ENCODE peak calls at places on chromosome 6, in ten cellular contexts. W, L, O, R, Y, V, D, U, H and P are unnamed samples.

GRCh38 chr6:157113389-157113788 is 209.9 kb downstream of the TMEM242 start:
- DNase-seq in D (no peak), O (no peak), R (no peak), V (no peak), Y (no peak), W (no peak), U (no peak), H (no peak), L (no peak), P (no peak)

GRCh38 chr6:6942826-6943225 is 164.9 kb upstream of the RREB1 start:
- DNase-seq in O (peak; percentile 72), W (no peak), R (no peak), D (peak; percentile 78), Y (no peak), L (peak; percentile 82), U (peak; percentile 53), V (peak; percentile 86), H (peak; percentile 26), P (peak; percentile 25)

GRCh38 chr6:135191508-135192255 is 10.6 kb downstream of the MYB start:
- DNase-seq in U (no peak), Y (no peak), W (no peak), R (no peak), D (no peak), L (no peak), V (no peak), H (no peak), O (no peak), P (no peak)

GRCh38 chr6:151589667-151590066 is 95.8 kb downstream of the CCDC170 start:
- DNase-seq in L (no peak), W (no peak), H (no peak), O (no peak), D (no peak), Y (no peak), R (no peak), V (no peak), U (no peak), P (no peak)

GRCh38 chr6:16256781-16257180 is 18.4 kb downstream of the GMPR start:
- DNase-seq in L (no peak), H (no peak), W (no peak), Y (no peak), V (no peak), U (peak; percentile 15), O (no peak), R (no peak), D (no peak), P (no peak)

GRCh38 chr6:40997256-40997957 is 41.6 kb downstream of the UNC5CL start:
- DNase-seq in D (no peak), Y (peak; percentile 73), H (no peak), L (no peak), O (peak; percentile 83), V (peak; percentile 27), U (no peak), R (peak; percentile 24), W (peak; percentile 73), P (peak; percentile 34)

GRCh38 chr6:152316024-152316423 is 321.1 kb downstream of the SYNE1 start:
- DNase-seq in V (peak; percentile 53), R (peak; percentile 36), O (peak; percentile 76), D (peak; percentile 52), Y (peak; percentile 89), W (no peak), U (no peak), H (peak; percentile 69), L (no peak), P (peak; percentile 77)

GRCh38 chr6:119145111-119145510 is 66.6 kb upstream of the FAM184A start:
- DNase-seq in R (no peak), H (no peak), L (no peak), Y (no peak), O (no peak), V (no peak), W (no peak), U (no peak), D (no peak), P (no peak)

GRCh38 chr6:78345882-78346281 is 521.5 kb upstream of the IRAK1BP1 start:
- DNase-seq in D (no peak), U (no peak), V (no peak), H (no peak), W (no peak), Y (no peak), L (no peak), R (no peak), O (no peak), P (no peak)

GRCh38 chr6:20876016-20876415 is 341.8 kb downstream of the CDKAL1 start:
- DNase-seq in L (no peak), U (no peak), Y (peak; percentile 70), H (no peak), V (no peak), D (no peak), W (peak; percentile 8), R (peak; percentile 53), O (peak; percentile 86), P (peak; percentile 79)

GRCh38 chr6:35977308-35977707 is 47.1 kb downstream of the SLC26A8 start:
- DNase-seq in O (no peak), U (no peak), D (no peak), V (no peak), W (no peak), R (no peak), H (no peak), L (no peak), Y (no peak), P (no peak)

GRCh38 chr6:21840428-21840827 is 246.9 kb downstream of the SOX4 start:
- DNase-seq in U (no peak), V (no peak), Y (peak; percentile 27), O (peak; percentile 77), L (no peak), R (peak; percentile 16), D (no peak), H (no peak), W (no peak), P (peak; percentile 19)

GRCh38 chr6:134060491-134061106 is 8.2 kb upstream of the SLC2A12 start:
- DNase-seq in L (no peak), U (no peak), W (no peak), R (no peak), H (no peak), O (peak; percentile 90), Y (peak; percentile 66), V (no peak), D (no peak), P (peak; percentile 47)

GRCh38 chr6:31634131-31634530 is 13.6 kb downstream of the PRRC2A start:
- DNase-seq in R (no peak), V (no peak), H (no peak), W (no peak), U (no peak), L (no peak), D (no peak), Y (no peak), O (no peak), P (peak; percentile 72)

GRCh38 chr6:170045981-170046667 is 244.8 kb downstream of the DLL1 start:
- DNase-seq in W (no peak), V (peak; percentile 13), L (peak; percentile 52), O (no peak), U (peak; percentile 28), R (no peak), D (peak; percentile 34), H (no peak), Y (no peak), P (no peak)

DNA sequence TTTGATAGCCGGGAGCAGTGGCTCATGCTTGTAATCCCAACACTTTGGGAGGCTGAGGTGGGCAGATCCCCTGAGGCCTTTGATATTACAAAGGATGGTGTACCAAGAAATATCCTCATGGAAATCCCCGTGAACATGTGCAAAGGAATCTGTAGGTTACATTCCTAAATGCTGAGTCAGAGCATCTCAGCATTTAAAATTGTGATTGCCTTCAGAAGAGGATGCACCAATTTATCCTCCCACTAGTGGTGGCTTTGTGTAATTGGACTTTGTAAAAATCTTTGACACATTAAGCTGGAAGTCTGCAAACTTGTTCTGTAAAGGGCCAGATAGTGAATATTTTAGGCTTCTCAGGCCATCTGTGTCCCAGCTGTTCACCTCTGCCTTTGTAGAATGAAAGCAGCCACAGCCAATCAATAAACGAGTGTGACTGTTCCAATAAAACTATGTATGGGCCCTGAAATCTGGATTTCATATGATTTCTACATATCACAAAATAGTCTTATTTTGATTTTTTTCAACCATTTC is 11.8 kb downstream of the TMEM14B start:
- DNase-seq in R (peak; percentile 86), V (no peak), W (peak; percentile 78), L (no peak), O (peak; percentile 93), D (no peak), Y (peak; percentile 82), U (no peak), H (no peak), P (peak; percentile 91)
- TF ChIP-seq CTCF in R (peak; percentile 73), V (peak; percentile 37), W (peak; percentile 43), L (peak; percentile 42), O (peak; percentile 61), D (peak; percentile 37), Y (peak; percentile 60), U (peak; percentile 28), H (no peak), P (peak; percentile 67)

GRCh38 chr6:68059261-68059660 is 575.8 kb upstream of the ADGRB3 start:
- DNase-seq in H (no peak), R (no peak), O (no peak), V (no peak), L (no peak), W (no peak), Y (no peak), U (no peak), D (no peak), P (no peak)
- H3K4me3 ChIP-seq in H (no peak overlapping the region), R (no peak overlapping the region), O (no peak overlapping the region), V (no peak overlapping the region), L (no peak overlapping the region), W (no peak overlapping the region), Y (no peak overlapping the region), U (no peak overlapping the region), D (no peak overlapping the region), P (no peak overlapping the region)

GRCh38 chr6:107689881-107690545 is 134.1 kb downstream of the SCML4 start:
- DNase-seq in H (no peak), V (no peak), Y (no peak), W (no peak), R (no peak), L (no peak), U (no peak), D (no peak), O (no peak), P (peak; percentile 83)

GRCh38 chr6:107692351-107692750 is 131.8 kb downstream of the SCML4 start:
- DNase-seq in V (no peak), R (no peak), H (no peak), L (no peak), U (no peak), W (no peak), Y (peak; percentile 67), O (peak; percentile 51), D (no peak), P (peak; percentile 95)

GRCh38 chr6:107690546-107690863 is 133.6 kb downstream of the SCML4 start:
- DNase-seq in O (no peak), Y (no peak), H (no peak), W (no peak), D (no peak), U (no peak), L (no peak), V (no peak), R (no peak), P (peak; percentile 97)

GRCh38 chr6:107689190-107689589 is 134.9 kb downstream of the SCML4 start:
- DNase-seq in U (no peak), O (no peak), L (no peak), R (no peak), Y (no peak), W (no peak), H (no peak), V (no peak), D (no peak), P (no peak)

GRCh38 chr6:107690864-107691661 is 133.1 kb downstream of the SCML4 start:
- DNase-seq in D (no peak), R (no peak), W (no peak), H (no peak), O (peak; percentile 80), U (peak; percentile 67), V (no peak), Y (peak; percentile 86), L (no peak), P (peak; percentile 99)
- TF ChIP-seq CTCF in D (no peak), R (no peak), W (no peak), H (no peak), O (no peak), U (no peak), V (no peak), Y (no peak), L (no peak), P (no peak)

GRCh38 chr6:54646069-54646468 is 200.5 kb upstream of the FAM83B start:
- DNase-seq in H (no peak), L (no peak), O (no peak), U (no peak), R (no peak), D (no peak), W (no peak), V (no peak), Y (no peak), P (no peak)
- H3K4me3 ChIP-seq in H (no peak overlapping the region), L (no peak overlapping the region), O (no peak overlapping the region), U (no peak overlapping the region), R (no peak overlapping the region), D (no peak overlapping the region), W (no peak overlapping the region), V (no peak overlapping the region), Y (no peak overlapping the region), P (no peak overlapping the region)